ENCODE peak calls at places on chromosomes 7 and 10, in nine cellular contexts. J, S, L, H, U, R, V, Y and C are unnamed samples.

GRCh38 chr10:63726883-63727282 is 205.7 kb downstream of the REEP3 start:
- DNase-seq in J (no peak), V (no peak), S (no peak), Y (no peak), H (no peak), L (no peak), R (no peak), U (no peak), C (no peak)

GRCh38 chr10:102617041-102617440 is 27.2 kb upstream of the TRIM8 start:
- DNase-seq in Y (no peak), U (no peak), J (no peak), L (no peak), H (no peak), V (no peak), R (no peak), S (no peak), C (no peak)

GRCh38 chr10:98664329-98665042 is 217.8 kb upstream of the HPS1 start:
- DNase-seq in R (peak; percentile 7), S (no peak), V (no peak), U (no peak), J (no peak), L (peak; percentile 3), Y (peak; percentile 12), H (no peak), C (no peak)

GRCh38 chr10:103717341-103718246 is 137.8 kb downstream of the SH3PXD2A start:
- DNase-seq in L (no peak), S (no peak), U (no peak), V (no peak), H (no peak), R (no peak), Y (no peak), J (no peak), C (no peak)

GRCh38 chr10:51302316-51302715 is 228.0 kb downstream of the PRKG1 start:
- DNase-seq in V (no peak), U (no peak), H (no peak), R (no peak), J (no peak), S (no peak), L (no peak), Y (no peak), C (no peak)

GRCh38 chr7:26637610-26638009 is 226.8 kb downstream of the SKAP2 start:
- DNase-seq in V (no peak), U (no peak), S (no peak), R (no peak), Y (no peak), L (no peak), J (no peak), H (no peak), C (no peak)

GRCh38 chr7:47609803-47610452 is 28.0 kb upstream of the TNS3 start:
- DNase-seq in H (no peak), S (no peak), U (peak; percentile 40), R (no peak), J (peak; percentile 68), L (no peak), Y (no peak), V (no peak), C (no peak)

GRCh38 chr10:60235001-60235400 is 154.7 kb downstream of the ANK3 start:
- DNase-seq in H (no peak), R (no peak), S (no peak), Y (no peak), V (no peak), J (no peak), U (peak; percentile 36), L (no peak), C (no peak)

GRCh38 chr7:95478139-95479037 is 7.4 kb upstream of the ASB4 start:
- DNase-seq in V (no peak), J (no peak), S (no peak), R (no peak), H (no peak), U (no peak), Y (peak; percentile 60), L (no peak), C (no peak)

GRCh38 chr10:79434223-79434687 is 11.2 kb downstream of the ZCCHC24 start:
- DNase-seq in Y (no peak), L (no peak), S (no peak), R (no peak), U (no peak), V (no peak), H (no peak), J (no peak), C (peak; percentile 69)

GRCh38 chr10:66295602-66296001 is 630.2 kb upstream of the LRRTM3 start:
- DNase-seq in R (no peak), L (no peak), U (no peak), S (no peak), H (no peak), V (no peak), Y (no peak), J (no peak), C (no peak)

GRCh38 chr7:30348083-30348560 is 63.7 kb downstream of the ZNRF2 start:
- DNase-seq in S (no peak), U (no peak), Y (peak; percentile 23), R (peak; percentile 27), H (no peak), J (no peak), V (no peak), L (peak; percentile 85), C (no peak)
- TF ChIP-seq POLR2A in S (no peak), U (no peak), Y (no peak), R (no peak), H (no peak), J (no peak), V (no peak), L (no peak), C (no peak)

GRCh38 chr7:114931656-114932011 is 9.7 kb downstream of the MDFIC start:
- DNase-seq in R (no peak), Y (no peak), H (no peak), U (no peak), J (no peak), L (no peak), S (no peak), V (no peak), C (no peak)
- TF ChIP-seq POLR2A in R (no peak), Y (no peak), H (no peak), U (no peak), J (no peak), L (no peak), S (no peak), V (no peak), C (no peak)

DNA sequence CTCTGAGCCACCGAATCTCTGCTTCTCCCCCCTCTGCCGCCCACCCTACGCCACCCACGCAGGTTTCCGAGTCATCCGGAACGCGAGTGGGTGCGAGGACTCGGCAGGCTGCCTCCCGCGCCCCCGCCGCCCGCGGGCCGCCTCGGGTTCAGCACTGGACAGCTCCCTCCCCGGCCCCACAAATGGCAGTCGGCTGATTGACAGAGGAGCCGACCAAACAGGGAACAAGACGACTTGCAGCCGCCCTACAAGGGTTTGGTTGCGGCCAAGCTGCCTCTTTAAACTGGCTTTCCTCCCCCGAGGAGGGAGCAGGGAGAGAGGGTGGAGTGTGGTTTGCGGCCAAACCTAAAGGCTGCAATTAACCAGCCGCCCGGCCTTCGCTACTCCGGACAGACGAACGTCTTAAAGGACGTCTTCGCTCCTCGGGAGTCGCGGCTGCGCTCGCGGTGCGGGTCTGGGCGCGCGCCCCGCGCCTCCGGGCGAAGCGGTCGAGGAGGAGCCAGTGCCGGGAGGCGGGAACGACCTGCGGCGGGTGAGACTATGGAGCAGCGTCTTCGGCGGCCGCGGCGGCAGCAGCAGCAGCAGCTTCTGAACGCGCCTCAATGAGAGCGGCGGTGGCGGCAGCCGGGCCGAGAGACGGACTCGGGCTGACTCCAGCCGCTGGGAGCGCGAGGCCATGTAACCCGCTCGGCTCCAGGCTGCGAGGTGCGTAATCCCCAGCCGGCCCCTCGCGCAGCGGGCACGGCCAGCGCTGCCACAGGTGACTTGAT is at the start of gene GPR158:
- DNase-seq in U (peak; percentile 90), R (no peak), J (peak; percentile 55), V (peak; percentile 81), Y (peak; percentile 87), H (no peak), L (no peak), S (peak; percentile 76), C (peak; percentile 82)
- TF ChIP-seq POLR2A in U (no peak), R (no peak), J (no peak), V (no peak), Y (no peak), H (no peak), L (no peak), S (no peak), C (no peak)

GRCh38 chr10:30359373-30360206 is 10.5 kb upstream of the MTPAP start:
- DNase-seq in J (no peak), L (peak; percentile 39), V (peak; percentile 83), H (no peak), R (peak; percentile 42), S (peak; percentile 86), Y (peak; percentile 67), U (peak; percentile 45), C (no peak)
- TF ChIP-seq POLR2A in J (no peak), L (no peak), V (no peak), H (no peak), R (no peak), S (no peak), Y (no peak), U (no peak), C (no peak)

DNA sequence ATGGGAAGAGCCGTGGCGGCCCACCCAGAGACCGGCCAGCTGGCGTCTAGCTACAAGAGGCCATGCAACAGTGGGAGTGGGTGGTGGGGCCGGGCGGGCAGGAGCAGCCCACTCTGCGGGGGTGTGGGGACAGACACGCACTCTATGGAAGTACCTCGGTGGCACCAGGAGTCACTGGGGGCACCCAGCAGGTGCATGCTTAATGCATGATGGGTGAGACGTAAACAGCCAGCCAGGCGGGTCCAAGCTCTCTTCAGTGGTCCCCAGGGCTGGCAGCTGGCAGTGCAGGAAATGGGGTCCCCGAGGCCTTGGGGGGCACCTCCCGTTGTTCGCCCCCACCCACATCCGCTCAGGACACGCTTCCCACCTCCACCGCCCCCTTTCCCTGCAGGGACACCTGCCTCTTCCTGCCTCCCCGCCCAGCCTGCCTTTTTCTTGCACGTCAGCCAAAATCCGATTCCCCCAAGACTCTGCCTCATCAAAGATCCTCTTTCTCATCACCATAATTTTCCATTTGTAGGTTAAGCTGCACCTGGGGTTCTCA is 22.5 kb upstream of the PSMG3 start:
- DNase-seq in Y (no peak), S (no peak), U (no peak), R (no peak), V (no peak), L (no peak), J (no peak), H (no peak), C (no peak)
- TF ChIP-seq POLR2A in Y (no peak), S (no peak), U (no peak), R (no peak), V (no peak), L (no peak), J (no peak), H (no peak), C (no peak)

DNA sequence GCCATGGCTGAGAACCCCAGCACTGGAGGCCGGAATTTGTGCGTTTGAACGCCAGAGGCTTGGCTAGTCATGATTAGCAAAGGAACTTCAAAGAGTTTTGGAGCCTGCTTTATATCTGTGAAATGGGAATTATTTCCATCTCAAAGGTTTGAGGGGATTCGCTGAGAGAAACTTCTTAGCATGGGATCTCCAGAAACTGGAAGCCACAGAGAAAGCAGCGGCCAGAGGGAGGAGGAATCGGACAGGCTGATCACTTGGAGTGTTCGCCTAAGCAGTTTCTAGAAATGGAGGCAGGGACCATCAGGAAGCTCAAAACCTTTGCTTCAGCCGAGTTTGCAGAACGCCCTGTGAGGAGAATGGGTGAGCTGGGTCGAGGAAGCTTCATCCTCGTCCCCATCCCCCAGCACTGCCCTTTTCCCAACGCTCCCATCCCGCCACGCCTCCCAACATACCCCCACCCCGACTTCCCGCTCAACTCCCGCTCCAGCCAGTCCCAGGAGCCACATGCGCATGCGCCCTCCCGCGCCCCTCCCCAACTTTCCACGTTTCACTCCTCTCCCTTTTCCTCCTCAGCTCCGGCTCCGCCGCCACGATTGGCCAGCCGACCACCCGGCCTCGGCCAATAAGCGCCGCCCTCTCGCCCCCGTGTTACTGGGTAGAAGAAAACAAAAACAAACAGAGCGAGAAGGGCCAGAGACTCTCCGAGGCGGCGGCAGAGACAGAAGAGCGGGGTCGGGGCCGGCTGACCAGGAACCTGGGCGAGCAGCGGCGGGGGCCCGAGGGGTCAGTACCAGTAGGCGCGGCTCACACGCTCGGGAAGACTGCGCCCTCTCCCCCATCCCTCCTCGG is at the start of gene PDCD4:
- DNase-seq in U (peak; percentile 100), V (peak; percentile 99), S (peak; percentile 98), L (peak; percentile 86), H (peak; percentile 99), Y (peak; percentile 80), J (peak; percentile 100), R (peak; percentile 85), C (peak; percentile 100)
- TF ChIP-seq POLR2A in U (peak; percentile 52), V (peak; percentile 93), S (peak; percentile 14), L (peak; percentile 96), H (peak; percentile 82), Y (peak; percentile 65), J (peak; percentile 95), R (peak; percentile 55), C (peak; percentile 96)